ENCODE peak calls at places on chromosomes 11 and 22, in eight cellular contexts. Z is IMR-90, N is fibroblast of lung, E is adrenal gland, X is psoas muscle, W is PC-3, T is testis, S is pancreas. U is an unnamed sample.

GRCh38 chr11:34585870-34586654 is 34.8 kb upstream of the EHF start:
- DNase-seq in X (no peak), T (no peak), W (peak; percentile 84), N (peak; percentile 87), Z (peak; percentile 71), S (no peak), E (no peak), U (peak; percentile 44)

GRCh38 chr11:20134991-20135736 is 25.1 kb downstream of the DBX1 start:
- DNase-seq in E (no peak), W (no peak), S (no peak), Z (no peak), T (no peak), N (no peak), X (no peak), U (no peak)

GRCh38 chr11:57001674-57002401 is 13.1 kb downstream of the OR5AK2 start:
- DNase-seq in S (no peak), W (peak; percentile 40), E (no peak), Z (peak; percentile 21), N (peak; percentile 5), T (no peak), X (no peak), U (no peak)

GRCh38 chr11:124951341-124951740 is 2.7 kb upstream of the CCDC15 start:
- DNase-seq in N (no peak), X (no peak), W (no peak), E (no peak), Z (no peak), S (no peak), T (no peak), U (no peak)

GRCh38 chr11:516400-516799 is 9.4 kb upstream of the RNH1 start:
- DNase-seq in E (no peak), S (no peak), N (no peak), T (no peak), X (no peak), W (no peak), Z (no peak), U (no peak)

GRCh38 chr11:107780775-107781174 is 68.9 kb upstream of the SLN start:
- DNase-seq in T (no peak), E (no peak), Z (no peak), S (no peak), N (peak; percentile 2), X (no peak), W (peak; percentile 63), U (no peak)

GRCh38 chr11:79157738-79158137 is 283.1 kb downstream of the TENM4 start:
- DNase-seq in S (no peak), E (no peak), Z (no peak), T (no peak), W (no peak), X (no peak), N (no peak), U (no peak)

GRCh38 chr22:48476599-48476998 is 1351.1 kb downstream of the BRD1 start:
- DNase-seq in N (no peak), E (no peak), Z (no peak), T (no peak), X (no peak), S (no peak), W (no peak), U (no peak)

GRCh38 chr22:37626144-37626543 is 13.3 kb upstream of the SH3BP1 start:
- DNase-seq in N (peak; percentile 59), T (peak; percentile 79), E (no peak), X (peak; percentile 92), W (no peak), Z (peak; percentile 43), S (no peak), U (peak; percentile 79)

GRCh38 chr11:118086913-118087768 is at the start of gene SMIM35:
- DNase-seq in Z (no peak), N (no peak), T (peak; percentile 21), W (no peak), S (no peak), X (peak; percentile 60), E (peak; percentile 28), U (no peak)

GRCh38 chr11:76810151-76810853 is 27.1 kb downstream of the TSKU start:
- DNase-seq in Z (no peak), W (peak; percentile 83), X (no peak), E (peak; percentile 60), N (peak; percentile 54), T (peak; percentile 53), S (no peak), U (no peak)

GRCh38 chr11:68504432-68505066 is 44.0 kb downstream of the PPP6R3 start:
- DNase-seq in E (no peak), N (no peak), Z (no peak), X (no peak), T (no peak), S (no peak), W (no peak), U (no peak)

GRCh38 chr11:114182471-114182968 is 113.7 kb upstream of the NNMT start:
- DNase-seq in N (no peak), Z (no peak), S (no peak), T (no peak), E (no peak), W (no peak), X (peak; percentile 52), U (no peak)

GRCh38 chr11:74418509-74418895 is 20.3 kb upstream of the PGM2L1 start:
- DNase-seq in S (no peak), E (no peak), N (peak; percentile 68), X (no peak), Z (peak; percentile 82), W (peak; percentile 93), T (no peak), U (no peak)

GRCh38 chr22:21916309-21916918 is 36.2 kb downstream of the PPM1F start:
- DNase-seq in W (no peak), S (no peak), Z (no peak), X (peak; percentile 38), T (no peak), E (no peak), N (no peak), U (no peak)

GRCh38 chr11:70024773-70025045 is 53.4 kb upstream of the ANO1 start:
- DNase-seq in X (no peak), N (no peak), E (no peak), W (no peak), S (no peak), Z (no peak), T (no peak), U (no peak)

GRCh38 chr11:93085097-93085496 is 112.7 kb downstream of the SLC36A4 start:
- DNase-seq in T (no peak), X (no peak), E (no peak), N (no peak), S (no peak), Z (peak; percentile 44), W (peak; percentile 65), U (no peak)

GRCh38 chr11:26891501-26891900 is 102.4 kb upstream of the FIBIN start:
- DNase-seq in N (no peak), Z (no peak), T (no peak), E (no peak), W (no peak), X (no peak), S (no peak), U (no peak)

GRCh38 chr22:50702261-50702671 is 29.6 kb downstream of the SHANK3 start:
- DNase-seq in E (no peak), N (no peak), Z (no peak), T (no peak), W (no peak), X (peak; percentile 12), S (no peak), U (no peak)

DNA sequence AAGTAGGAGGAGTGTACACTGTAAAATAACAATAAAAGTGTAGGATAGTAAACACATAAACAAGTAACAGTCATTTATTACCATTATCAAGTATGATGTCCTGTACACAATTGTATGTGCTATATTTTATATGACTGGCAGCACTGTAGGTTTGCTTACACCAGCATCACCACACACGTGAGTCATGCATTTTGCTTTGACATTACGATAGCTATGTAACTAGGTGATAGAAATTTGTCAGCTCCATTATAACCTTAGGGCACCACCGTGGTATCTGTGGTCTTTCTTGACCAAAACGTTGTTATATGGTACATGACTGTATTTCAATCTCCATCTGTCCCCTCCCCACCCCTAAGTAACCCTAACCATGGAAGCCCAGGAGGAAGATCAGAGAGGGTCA is 1.1 kb downstream of the DNAL4 start:
- DNase-seq in Z (peak; percentile 59), E (no peak), W (peak; percentile 53), T (no peak), S (no peak), X (no peak), N (peak; percentile 24), U (no peak)
- H3K4me3 ChIP-seq in Z (peak overlapping the region; percentile 73), E (no peak overlapping the region), W (peak overlapping the region; percentile 81), T (peak overlapping the region; percentile 96), S (peak overlapping the region; percentile 91), X (peak overlapping the region; percentile 79), N (no peak overlapping the region), U (no peak overlapping the region)

GRCh38 chr11:72668645-72669347 is 5.4 kb downstream of the PDE2A start:
- DNase-seq in E (no peak), T (no peak), W (no peak), N (no peak), S (no peak), Z (no peak), X (no peak), U (no peak)

GRCh38 chr11:72671144-72672099 is 2.8 kb downstream of the PDE2A start:
- DNase-seq in E (no peak), W (no peak), T (no peak), Z (no peak), N (no peak), S (no peak), X (no peak), U (no peak)

GRCh38 chr11:72672839-72673238 is 1.4 kb downstream of the PDE2A start:
- DNase-seq in Z (no peak), T (no peak), S (no peak), E (no peak), X (no peak), N (no peak), W (no peak), U (no peak)

GRCh38 chr11:72669527-72669926 is 4.7 kb downstream of the PDE2A start:
- DNase-seq in N (no peak), T (no peak), Z (no peak), W (no peak), S (no peak), E (no peak), X (no peak), U (no peak)

DNA sequence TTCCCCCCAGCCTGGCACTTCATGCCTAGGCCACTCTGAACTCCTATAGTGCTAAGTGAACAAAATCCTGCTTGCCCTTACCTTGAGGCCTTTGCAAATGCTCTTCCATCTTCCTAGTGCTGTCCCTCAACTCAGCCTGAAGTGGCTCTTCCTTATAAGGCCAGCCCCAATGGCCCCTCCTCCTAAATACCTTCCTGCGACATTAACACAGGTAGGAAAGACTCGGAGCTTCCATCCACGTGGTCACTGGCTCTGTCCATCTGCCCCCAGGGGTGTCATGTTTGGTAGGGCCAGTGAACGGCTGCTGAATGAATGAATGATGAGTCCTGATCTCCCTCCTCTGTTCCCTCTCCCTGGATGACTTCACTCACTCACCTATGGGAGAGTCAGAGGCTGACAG is 4.2 kb downstream of the PDE2A start:
- DNase-seq in X (no peak), T (no peak), N (no peak), W (no peak), E (no peak), S (no peak), Z (no peak), U (no peak)
- H3K27me3 ChIP-seq in X (peaks cover 7% of the 10 kb centered on the region), T (no peaks in the 10 kb centered on the region), N (peaks cover 37% of the 10 kb centered on the region), W (peaks cover 30% of the 10 kb centered on the region), E (no peaks in the 10 kb centered on the region), S (no peaks in the 10 kb centered on the region), Z (peaks cover 75% of the 10 kb centered on the region), U (peaks cover 6% of the 10 kb centered on the region)

GRCh38 chr11:86632499-86633269 is 39.7 kb downstream of the ME3 start:
- DNase-seq in X (peak; percentile 59), N (peak; percentile 91), T (peak; percentile 36), W (peak; percentile 92), Z (peak; percentile 99), S (no peak), E (peak; percentile 91), U (no peak)
- H3K4me3 ChIP-seq in X (no peak overlapping the region), N (no peak overlapping the region), T (no peak overlapping the region), W (no peak overlapping the region), Z (no peak overlapping the region), S (no peak overlapping the region), E (no peak overlapping the region), U (no peak overlapping the region)

GRCh38 chr11:2447951-2448650 is 3.3 kb downstream of the KCNQ1 start:
- DNase-seq in Z (no peak), T (no peak), E (no peak), N (no peak), W (no peak), X (peak; percentile 44), S (no peak), U (no peak)
- H3K27me3 ChIP-seq in Z (peaks cover 68% of the 10 kb centered on the region), T (no peaks in the 10 kb centered on the region), E (no peaks in the 10 kb centered on the region), N (peaks cover 4% of the 10 kb centered on the region), W (peaks cover 7% of the 10 kb centered on the region), X (peaks cover 26% of the 10 kb centered on the region), S (no peaks in the 10 kb centered on the region), U (no peaks in the 10 kb centered on the region)

U was measured in prostate gland.